ENCODE peak calls at places on chromosomes 13 and 19, in six cellular contexts. N, G, O, P, V and Z are unnamed samples.

GRCh38 chr19:16714702-16715294 is 4.8 kb upstream of the NWD1 start:
- DNase-seq in O (peak), N (peak), G (peak), P (no peak), V (peak), Z (peak)

GRCh38 chr13:111410232-111411021 is 90.0 kb downstream of the TEX29 start:
- DNase-seq in P (no peak), N (no peak), G (no peak), O (no peak), V (no peak), Z (no peak)

GRCh38 chr19:8209111-8209964 is at the start of gene CERS4:
- DNase-seq in P (peak), N (no peak), O (no peak), V (peak), G (peak), Z (peak)

GRCh38 chr19:49560358-49560900 is 19.9 kb downstream of the NOSIP start:
- DNase-seq in V (no peak), P (peak), O (no peak), G (no peak), N (no peak), Z (no peak)

GRCh38 chr13:94128430-94128829 is 351.1 kb downstream of the DCT start:
- DNase-seq in P (peak), G (no peak), N (no peak), V (no peak), O (no peak), Z (no peak)

GRCh38 chr19:2353159-2353894 is 6.7 kb upstream of the TMPRSS9 start:
- DNase-seq in N (no peak), O (no peak), V (no peak), G (no peak), P (no peak), Z (no peak)

GRCh38 chr13:103539265-103539664 is 473.0 kb upstream of the SLC10A2 start:
- DNase-seq in V (peak), G (no peak), O (peak), N (no peak), P (peak), Z (peak)

GRCh38 chr13:29538625-29538976 is 56.9 kb downstream of the SLC7A1 start:
- DNase-seq in P (no peak), O (no peak), G (peak), N (no peak), V (no peak), Z (no peak)

GRCh38 chr19:10603873-10604459 is 16.9 kb upstream of the AP1M2 start:
- DNase-seq in G (no peak), O (no peak), V (no peak), N (no peak), P (no peak), Z (peak)

GRCh38 chr13:50936681-50937080 is 27.1 kb downstream of the RNASEH2B start:
- DNase-seq in P (no peak), N (no peak), O (no peak), V (no peak), G (peak), Z (no peak)

GRCh38 chr13:94243551-94243950 is 235.9 kb downstream of the DCT start:
- DNase-seq in N (no peak), V (no peak), G (no peak), O (no peak), P (no peak), Z (no peak)

GRCh38 chr13:40624338-40624737 is 42.1 kb downstream of the FOXO1 start:
- DNase-seq in G (peak), V (no peak), P (no peak), O (no peak), N (peak), Z (no peak)

GRCh38 chr13:101026736-101027398 is 352.3 kb upstream of the TMTC4 start:
- DNase-seq in O (no peak), G (no peak), N (no peak), P (no peak), V (no peak), Z (no peak)

GRCh38 chr13:110499621-110500281 is 61.8 kb downstream of the RAB20 start:
- DNase-seq in V (no peak), N (peak), G (peak), O (no peak), P (no peak), Z (no peak)

GRCh38 chr19:4140237-4140711 is 13.2 kb upstream of the CREB3L3 start:
- DNase-seq in G (peak), V (peak), N (peak), O (no peak), P (no peak), Z (no peak)

GRCh38 chr13:98411617-98412310 is 165.1 kb downstream of the STK24 start:
- DNase-seq in P (peak), G (peak), N (no peak), O (no peak), V (no peak), Z (peak)

GRCh38 chr13:21657538-21657937 is 13.3 kb upstream of the FGF9 start:
- DNase-seq in V (no peak), G (peak), P (no peak), N (peak), O (no peak), Z (no peak)

GRCh38 chr19:925912-926594 is at the start of gene ARID3A:
- DNase-seq in P (peak), N (no peak), G (peak), O (peak), V (no peak), Z (peak)

GRCh38 chr13:74210693-74211393 is 76.6 kb upstream of the KLF12 start:
- DNase-seq in N (peak), P (peak), O (no peak), V (no peak), G (peak), Z (no peak)

GRCh38 chr13:34657716-34658115 is 284.4 kb upstream of the NBEA start:
- DNase-seq in O (no peak), V (no peak), P (no peak), G (peak), N (peak), Z (no peak)

GRCh38 chr19:51431124-51431523 is 13.7 kb upstream of the SIGLEC10 start:
- DNase-seq in G (no peak), O (no peak), V (no peak), N (no peak), P (no peak), Z (no peak)

GRCh38 chr19:38508507-38508906 is 75.0 kb downstream of the RYR1 start:
- DNase-seq in O (no peak), G (no peak), N (no peak), V (no peak), P (no peak), Z (no peak)

GRCh38 chr19:416416-416815 is 7.5 kb upstream of the C2CD4C start:
- DNase-seq in P (no peak), G (no peak), O (no peak), N (no peak), V (no peak), Z (peak)

GRCh38 chr19:39296055-39296645 is at the start of gene IFNL1:
- DNase-seq in P (no peak), V (peak), O (no peak), N (no peak), G (no peak), Z (no peak)

GRCh38 chr13:109602356-109602755 is 184.0 kb downstream of the IRS2 start:
- DNase-seq in O (no peak), V (no peak), P (no peak), G (no peak), N (no peak), Z (no peak)

GRCh38 chr19:45152504-45153338 is 8.1 kb downstream of the NKPD1 start:
- DNase-seq in O (peak), P (peak), N (no peak), V (peak), G (peak), Z (no peak)

GRCh38 chr19:56066152-56067023 is 54.7 kb downstream of the ZNF787 start:
- DNase-seq in P (peak), O (peak), N (peak), G (peak), V (peak), Z (peak)

GRCh38 chr13:79589605-79590511 is 108.9 kb downstream of the NDFIP2 start:
- DNase-seq in P (no peak), G (no peak), V (no peak), O (no peak), N (peak), Z (no peak)